ENCODE peak calls at places on chromosomes 6 and 20, in nine cellular contexts. E is activated naive CD8-positive, alpha-beta T cell treated with anti-CD3 and anti-CD28 coated beads, Interleukin-2, amount 10 ng/mL, durations not matched to agents 7 days and 5 days; W is HCEC 1CT; L is HS-27A; S is AG20443; G is kidney tubule cell; C is hippocampal formation; Y is AML-193; J is transverse colon. I is an unnamed sample.

GRCh38 chr6:158808918-158809678 is 10.1 kb downstream of the EZR start:
- DNase-seq in E (no peak), W (no peak), L (no peak), S (no peak), G (peak), C (no peak), Y (no peak), J (no peak), I (no peak)

GRCh38 chr6:118187568-118188164 is 280.6 kb downstream of the SLC35F1 start:
- DNase-seq in E (no peak), W (no peak), L (no peak), S (peak), G (no peak), C (no peak), Y (no peak), J (no peak), I (no peak)

GRCh38 chr6:132400641-132401119 is 595 bp downstream of the MOXD1 start:
- DNase-seq in E (no peak), W (no peak), L (no peak), S (peak), G (no peak), C (no peak), Y (no peak), J (no peak), I (no peak)

GRCh38 chr6:4478098-4478497 is 298.1 kb upstream of the CDYL start:
- DNase-seq in E (no peak), W (no peak), L (no peak), S (no peak), G (no peak), C (no peak), Y (no peak), J (no peak), I (no peak)

GRCh38 chr20:45588800-45589199 is 9.7 kb upstream of the WFDC8 start:
- DNase-seq in E (no peak), W (peak), L (no peak), S (no peak), G (peak), C (no peak), Y (no peak), J (no peak), I (no peak)

GRCh38 chr20:5073154-5074049 is 46.4 kb downstream of the PCNA start:
- DNase-seq in E (no peak), W (no peak), L (peak), S (peak), G (peak), C (peak), Y (peak), J (peak), I (peak)

GRCh38 chr6:169451065-169451840 is 197.6 kb upstream of the THBS2 start:
- DNase-seq in E (no peak), W (no peak), L (no peak), S (no peak), G (no peak), C (no peak), Y (no peak), J (no peak), I (no peak)

GRCh38 chr6:2749972-2750600 is 636 bp downstream of the MYLK4 start:
- DNase-seq in E (peak), W (peak), L (no peak), S (peak), G (peak), C (peak), Y (peak), J (peak), I (peak)

GRCh38 chr20:60097285-60097684 is 139.1 kb downstream of the CDH26 start:
- DNase-seq in E (no peak), W (no peak), L (no peak), S (no peak), G (no peak), C (no peak), Y (peak), J (no peak), I (no peak)

GRCh38 chr20:47126709-47127108 is 229.8 kb downstream of the ZMYND8 start:
- DNase-seq in E (no peak), W (peak), L (peak), S (peak), G (peak), C (no peak), Y (no peak), J (no peak), I (no peak)

GRCh38 chr6:108507316-108507715 is 53.4 kb upstream of the FOXO3 start:
- DNase-seq in E (no peak), W (no peak), L (no peak), S (no peak), G (no peak), C (no peak), Y (no peak), J (no peak), I (no peak)

GRCh38 chr6:27753668-27754407 is 158.4 kb downstream of the OR2B2 start:
- DNase-seq in E (peak), W (peak), L (peak), S (peak), G (peak), C (peak), Y (peak), J (peak), I (peak)

GRCh38 chr6:33974030-33974429 is 170.2 kb upstream of the MLN start:
- DNase-seq in E (no peak), W (no peak), L (no peak), S (no peak), G (no peak), C (no peak), Y (no peak), J (no peak), I (no peak)

GRCh38 chr20:53693265-53693871 is 99.7 kb upstream of the ZNF217 start:
- DNase-seq in E (peak), W (no peak), L (no peak), S (no peak), G (no peak), C (no peak), Y (no peak), J (no peak), I (no peak)

GRCh38 chr6:28816909-28817807 is 106.6 kb downstream of the TRIM27 start:
- DNase-seq in E (no peak), W (peak), L (peak), S (peak), G (peak), C (no peak), Y (no peak), J (no peak), I (no peak)

GRCh38 chr6:55654445-55654844 is 75.5 kb upstream of the HMGCLL1 start:
- DNase-seq in E (no peak), W (no peak), L (no peak), S (no peak), G (no peak), C (no peak), Y (no peak), J (no peak), I (no peak)

GRCh38 chr6:21587925-21588811 is 5.4 kb upstream of the SOX4 start:
- DNase-seq in E (peak), W (peak), L (no peak), S (peak), G (peak), C (peak), Y (peak), J (peak), I (peak)

GRCh38 chr6:31734703-31735500 is 1.4 kb downstream of the CLIC1 start:
- DNase-seq in E (peak), W (peak), L (peak), S (peak), G (peak), C (no peak), Y (peak), J (peak), I (peak)

GRCh38 chr6:36631326-36632046 is 37.3 kb downstream of the SRSF3 start:
- DNase-seq in E (no peak), W (no peak), L (no peak), S (no peak), G (peak), C (no peak), Y (no peak), J (no peak), I (no peak)

GRCh38 chr6:62775427-62776022 is 435.7 kb upstream of the FKBP1C start:
- DNase-seq in E (no peak), W (peak), L (no peak), S (no peak), G (peak), C (no peak), Y (peak), J (no peak), I (no peak)

GRCh38 chr6:166068768-166069167 is 98.9 kb downstream of the TBXT start:
- DNase-seq in E (no peak), W (no peak), L (no peak), S (no peak), G (no peak), C (no peak), Y (no peak), J (no peak), I (no peak)

GRCh38 chr20:19820520-19821211 is 62.6 kb downstream of the RIN2 start:
- DNase-seq in E (no peak), W (no peak), L (no peak), S (no peak), G (no peak), C (no peak), Y (no peak), J (no peak), I (no peak)

GRCh38 chr20:64237316-64237715 is 18.2 kb upstream of the PCMTD2 start:
- DNase-seq in E (peak), W (no peak), L (no peak), S (no peak), G (no peak), C (no peak), Y (no peak), J (no peak), I (no peak)

GRCh38 chr6:4441981-4442434 is 306.6 kb upstream of the ECI2 start:
- DNase-seq in E (no peak), W (peak), L (no peak), S (peak), G (peak), C (no peak), Y (no peak), J (no peak), I (no peak)

GRCh38 chr6:26205625-26206574 is 118.7 kb downstream of the HFE start:
- DNase-seq in E (no peak), W (peak), L (peak), S (peak), G (peak), C (no peak), Y (peak), J (peak), I (no peak)

GRCh38 chr6:41937881-41938574 is 3.6 kb downstream of the CCND3 start:
- DNase-seq in E (peak), W (no peak), L (no peak), S (no peak), G (no peak), C (no peak), Y (peak), J (no peak), I (no peak)

GRCh38 chr20:2604506-2604835 is 48.0 kb upstream of the NOP56 start:
- DNase-seq in E (no peak), W (no peak), L (no peak), S (no peak), G (no peak), C (no peak), Y (no peak), J (no peak), I (no peak)

GRCh38 chr6:121510568-121511177 is 75.2 kb downstream of the GJA1 start:
- DNase-seq in E (no peak), W (no peak), L (no peak), S (no peak), G (peak), C (no peak), Y (no peak), J (no peak), I (no peak)

GRCh38 chr20:10216146-10216741 is 2.4 kb upstream of the SNAP25 start:
- DNase-seq in E (no peak), W (no peak), L (no peak), S (no peak), G (peak), C (no peak), Y (no peak), J (no peak), I (no peak)

GRCh38 chr6:15066433-15067337 is 179.2 kb upstream of the JARID2 start:
- DNase-seq in E (no peak), W (peak), L (no peak), S (peak), G (peak), C (peak), Y (peak), J (peak), I (peak)

GRCh38 chr6:106360989-106361430 is 493 bp downstream of the CRYBG1 start:
- DNase-seq in E (peak), W (no peak), L (no peak), S (peak), G (peak), C (no peak), Y (no peak), J (peak), I (no peak)

GRCh38 chr6:89433637-89434499 is 916 bp downstream of the ANKRD6 start:
- DNase-seq in E (peak), W (no peak), L (no peak), S (no peak), G (peak), C (no peak), Y (peak), J (peak), I (no peak)

GRCh38 chr20:40933758-40934157 is 94.9 kb upstream of the TOP1 start:
- DNase-seq in E (no peak), W (no peak), L (no peak), S (no peak), G (no peak), C (no peak), Y (no peak), J (no peak), I (no peak)

GRCh38 chr6:161033667-161034066 is 42.1 kb downstream of the MAP3K4 start:
- DNase-seq in E (no peak), W (no peak), L (no peak), S (no peak), G (no peak), C (no peak), Y (no peak), J (no peak), I (no peak)

GRCh38 chr20:19757487-19757972 is 528 bp upstream of the RIN2 start:
- DNase-seq in E (no peak), W (peak), L (peak), S (peak), G (peak), C (peak), Y (no peak), J (peak), I (peak)

GRCh38 chr20:45781391-45781931 is 10.2 kb downstream of the WFDC3 start:
- DNase-seq in E (no peak), W (peak), L (peak), S (peak), G (peak), C (no peak), Y (no peak), J (peak), I (peak)

GRCh38 chr6:158026054-158026900 is 44.6 kb downstream of the SYNJ2 start:
- DNase-seq in E (peak), W (peak), L (peak), S (peak), G (peak), C (no peak), Y (peak), J (peak), I (peak)

GRCh38 chr6:85551264-85551663 is 42.4 kb downstream of the SNX14 start:
- DNase-seq in E (no peak), W (no peak), L (no peak), S (no peak), G (peak), C (no peak), Y (no peak), J (no peak), I (no peak)

I was measured in ureter.